ENCODE peak calls at places on chromosomes 6 and 20, in four cellular contexts. A is left ventricle myocardium inferior, I is HCT116, L is cardiac muscle cell. Y is an unnamed sample.

GRCh38 chr20:24971702-24972101 is 20.8 kb downstream of the APMAP start:
- DNase-seq in A (no peak), I (no peak), L (no peak), Y (no peak)

GRCh38 chr6:93416575-93417420 is 2.6 kb downstream of the EPHA7 start:
- DNase-seq in A (peak; percentile 27), I (no peak), L (peak; percentile 78), Y (no peak)

GRCh38 chr20:44620030-44620429 is 31.5 kb downstream of the ADA start:
- DNase-seq in A (no peak), I (no peak), L (no peak), Y (no peak)

GRCh38 chr20:38278150-38278549 is 17.6 kb upstream of the KIAA1755 start:
- DNase-seq in A (no peak), I (no peak), L (no peak), Y (no peak)

GRCh38 chr6:138590796-138591709 is 91.8 kb upstream of the NHSL1 start:
- DNase-seq in A (no peak), I (peak; percentile 64), L (peak; percentile 82), Y (no peak)

GRCh38 chr20:12068146-12068545 is 150.5 kb downstream of the BTBD3 start:
- DNase-seq in A (no peak), I (no peak), L (peak; percentile 44), Y (no peak)

GRCh38 chr6:113723182-113723581 is 134.0 kb upstream of the MARCKS start:
- DNase-seq in A (no peak), I (no peak), L (no peak), Y (no peak)

GRCh38 chr6:1871936-1872335 is 262.2 kb downstream of the FOXC1 start:
- DNase-seq in A (peak; percentile 19), I (no peak), L (no peak), Y (no peak)

GRCh38 chr20:10332656-10333421 is 101.2 kb downstream of the MKKS start:
- DNase-seq in A (no peak), I (no peak), L (no peak), Y (no peak)

GRCh38 chr20:50256577-50256976 is 65.9 kb downstream of the CEBPB start:
- DNase-seq in A (no peak), I (no peak), L (no peak), Y (no peak)

GRCh38 chr6:156776470-156776840 is 723 bp upstream of the ARID1B start:
- DNase-seq in A (no peak), I (no peak), L (no peak), Y (no peak)

DNA sequence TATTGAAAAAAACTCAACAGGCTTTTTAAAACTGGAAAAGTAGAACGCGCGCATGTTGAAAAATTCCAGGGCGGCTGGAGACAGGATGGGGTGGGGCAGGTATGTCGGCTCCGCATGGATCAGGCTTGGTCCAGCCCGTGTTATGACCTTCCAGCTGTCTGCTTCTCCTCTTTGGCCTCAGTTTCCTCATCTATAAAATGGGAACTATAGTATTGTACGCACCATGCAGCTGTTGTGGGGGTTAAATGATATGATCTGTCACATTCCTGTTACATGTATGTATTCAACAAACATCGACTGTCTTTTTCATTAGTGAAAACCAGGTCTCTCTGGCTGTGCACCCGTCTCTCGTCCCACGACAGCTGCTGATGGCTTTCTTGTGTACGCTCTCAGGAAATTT is 18.8 kb downstream of the PHACTR3 start:
- DNase-seq in A (no peak), I (no peak), L (no peak), Y (no peak)
- H3K9me3 ChIP-seq in A (no peaks in the 10 kb centered on the region), I (no peaks in the 10 kb centered on the region), L (peaks cover 4% of the 10 kb centered on the region), Y (no peaks in the 10 kb centered on the region)

GRCh38 chr20:59559024-59559817 is 45.1 kb upstream of the PHACTR3 start:
- DNase-seq in A (no peak), I (no peak), L (no peak), Y (no peak)

GRCh38 chr20:59561614-59562277 is 42.6 kb upstream of the PHACTR3 start:
- DNase-seq in A (no peak), I (no peak), L (no peak), Y (no peak)

GRCh38 chr20:59561228-59561605 is 43.1 kb upstream of the PHACTR3 start:
- DNase-seq in A (no peak), I (no peak), L (no peak), Y (no peak)

GRCh38 chr20:59559863-59560262 is 44.5 kb upstream of the PHACTR3 start:
- DNase-seq in A (no peak), I (no peak), L (no peak), Y (no peak)

GRCh38 chr20:59560588-59561227 is 43.6 kb upstream of the PHACTR3 start:
- DNase-seq in A (no peak), I (peak; percentile 13), L (no peak), Y (no peak)
- H3K9me3 ChIP-seq in A (no peaks in the 10 kb centered on the region), I (no peaks in the 10 kb centered on the region), L (no peaks in the 10 kb centered on the region), Y (no peaks in the 10 kb centered on the region)

DNA sequence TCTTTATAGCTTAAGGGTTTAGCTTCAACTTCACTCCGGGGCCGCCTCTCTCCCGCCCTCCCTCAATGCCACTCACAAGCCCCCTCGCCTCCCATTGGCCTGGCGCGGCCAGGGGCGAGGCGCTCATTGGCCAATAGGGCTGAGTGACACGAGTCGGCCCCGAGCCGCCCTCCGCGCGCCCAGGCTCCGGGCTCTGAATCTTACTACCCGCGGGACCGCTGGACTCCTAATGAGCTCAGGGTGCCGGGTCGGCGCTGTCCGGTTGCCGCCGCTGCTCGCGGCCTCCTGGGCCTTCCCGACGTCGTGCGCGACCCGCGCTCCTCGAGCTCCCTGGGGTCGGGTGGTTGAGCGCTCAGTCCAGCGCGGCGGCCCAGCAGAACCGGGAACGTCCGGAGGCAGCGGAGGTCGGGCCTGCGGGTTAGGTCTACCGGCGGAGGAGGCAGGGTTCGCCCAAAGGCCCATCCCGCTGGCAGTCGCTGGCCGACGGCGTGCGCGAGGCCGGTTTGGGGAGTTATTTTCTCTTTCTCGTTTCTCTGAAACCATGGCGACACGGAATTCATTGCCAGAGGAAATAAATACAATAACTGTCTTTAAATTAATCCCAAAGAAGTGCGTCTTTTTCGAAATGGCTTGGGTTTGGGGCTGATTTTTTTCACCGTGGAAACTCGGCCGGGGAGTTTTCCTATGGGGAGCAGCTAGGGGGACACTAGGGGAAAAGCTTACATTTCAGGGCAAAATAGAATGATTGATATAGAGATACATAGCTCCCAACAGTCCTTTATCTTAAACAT is at the start of gene SIM1:
- DNase-seq in A (peak; percentile 46), I (no peak), L (peak; percentile 88), Y (no peak)
- H3K9me3 ChIP-seq in A (no peaks in the 10 kb centered on the region), I (no peaks in the 10 kb centered on the region), L (no peaks in the 10 kb centered on the region), Y (peaks cover 4% of the 10 kb centered on the region)

GRCh38 chr6:169084067-169084466 is 169.6 kb downstream of the THBS2 start:
- DNase-seq in A (no peak), I (no peak), L (no peak), Y (no peak)

GRCh38 chr6:169086020-169086419 is 167.6 kb downstream of the THBS2 start:
- DNase-seq in A (no peak), I (peak; percentile 21), L (no peak), Y (no peak)

GRCh38 chr6:169088761-169089160 is 164.9 kb downstream of the THBS2 start:
- DNase-seq in A (no peak), I (no peak), L (no peak), Y (no peak)

GRCh38 chr6:169085466-169085865 is 168.2 kb downstream of the THBS2 start:
- DNase-seq in A (no peak), I (no peak), L (no peak), Y (no peak)

GRCh38 chr6:169087436-169088046 is 166.1 kb downstream of the THBS2 start:
- DNase-seq in A (no peak), I (no peak), L (no peak), Y (no peak)
- H3K9me3 ChIP-seq in A (peaks cover 30% of the 10 kb centered on the region), I (peaks cover 5% of the 10 kb centered on the region), L (no peaks in the 10 kb centered on the region), Y (peaks cover 18% of the 10 kb centered on the region)

GRCh38 chr20:39607124-39607523 is 645.0 kb downstream of the DHX35 start:
- DNase-seq in A (no peak), I (no peak), L (no peak), Y (no peak)
- H3K9me3 ChIP-seq in A (peaks cover 24% of the 10 kb centered on the region), I (peaks cover 5% of the 10 kb centered on the region), L (no peaks in the 10 kb centered on the region), Y (peaks cover 6% of the 10 kb centered on the region)

DNA sequence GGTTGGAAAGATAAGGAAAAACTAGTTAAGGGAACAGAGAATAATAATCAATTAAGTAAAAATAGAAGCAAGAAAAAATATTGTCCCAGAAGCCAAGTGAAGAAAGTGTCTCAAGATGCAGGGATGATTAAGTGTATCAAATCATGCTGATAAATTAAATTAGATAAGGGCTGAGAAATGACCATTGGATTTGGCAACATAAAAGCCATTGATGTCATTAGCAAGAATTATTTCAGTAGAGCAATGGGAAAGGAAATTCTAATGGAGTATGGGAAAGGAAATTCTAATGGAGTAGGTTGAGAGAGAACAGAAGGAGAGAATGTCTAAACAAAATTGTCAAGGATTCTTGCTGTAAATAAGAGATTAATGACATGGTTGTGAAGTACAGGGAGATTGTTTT is 146.8 kb downstream of the TFAP2B start:
- DNase-seq in A (no peak), I (no peak), L (no peak), Y (no peak)
- H3K9me3 ChIP-seq in A (no peaks in the 10 kb centered on the region), I (no peaks in the 10 kb centered on the region), L (no peaks in the 10 kb centered on the region), Y (no peaks in the 10 kb centered on the region)

DNA sequence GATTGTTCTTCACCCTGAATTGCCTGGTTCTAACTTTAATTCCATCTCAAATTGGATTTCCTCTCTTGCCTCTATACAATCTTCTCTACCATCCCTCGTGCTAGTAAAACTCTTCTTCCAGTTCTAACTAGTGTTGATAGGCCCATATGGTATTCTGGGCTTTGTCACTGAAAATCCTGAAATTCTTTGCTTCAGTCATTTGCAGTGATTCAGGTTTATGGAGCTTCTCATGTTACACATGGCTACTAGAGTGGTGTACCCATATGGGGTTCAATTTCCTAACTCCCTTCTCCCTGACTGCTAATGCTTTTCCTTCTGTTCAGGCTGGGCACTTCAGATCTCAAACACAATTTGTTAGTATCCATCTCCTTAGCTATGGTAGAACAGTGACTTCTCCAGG is 956.6 kb downstream of the KIF16B start:
- DNase-seq in A (no peak), I (no peak), L (no peak), Y (no peak)
- H3K9me3 ChIP-seq in A (no peaks in the 10 kb centered on the region), I (peaks cover 10% of the 10 kb centered on the region), L (no peaks in the 10 kb centered on the region), Y (no peaks in the 10 kb centered on the region)

Y was measured in breast epithelium.